ENCODE peak calls at places on chromosomes 7 and 10, in seven cellular contexts. One of them, this sample, is unnamed. For H3K9me3, the result is how much of the 10 kb centered on the place peaks cover.

GRCh38 chr10:124688889-124689670 is 55.1 kb downstream of the FAM53B start:
- DNase-seq in CD4-positive, CD25-positive, alpha-beta regulatory T cell: peak
- DNase-seq in breast epithelium: no peak
- DNase-seq in A549: no peak
- DNase-seq in IMR-90: no peak
- DNase-seq in small intestine: peak
- DNase-seq in WERI-Rb-1: no peak
- DNase-seq in this sample: no peak

GRCh38 chr7:14691597-14692203 is 210.9 kb downstream of the DGKB start:
- DNase-seq in CD4-positive, CD25-positive, alpha-beta regulatory T cell: peak
- DNase-seq in small intestine: peak
- DNase-seq in WERI-Rb-1: peak
- DNase-seq in breast epithelium: peak
- DNase-seq in IMR-90: peak
- DNase-seq in A549: peak
- DNase-seq in this sample: peak

GRCh38 chr7:129825005-129825553 is 127.7 kb downstream of the UBE2H start:
- DNase-seq in CD4-positive, CD25-positive, alpha-beta regulatory T cell: peak
- DNase-seq in small intestine: peak
- DNase-seq in WERI-Rb-1: peak
- DNase-seq in IMR-90: no peak
- DNase-seq in A549: peak
- DNase-seq in breast epithelium: peak
- DNase-seq in this sample: peak

GRCh38 chr7:91344911-91345310 is 80.7 kb downstream of the FZD1 start:
- DNase-seq in CD4-positive, CD25-positive, alpha-beta regulatory T cell: no peak
- DNase-seq in small intestine: no peak
- DNase-seq in A549: no peak
- DNase-seq in IMR-90: no peak
- DNase-seq in WERI-Rb-1: no peak
- DNase-seq in breast epithelium: no peak
- DNase-seq in this sample: no peak

GRCh38 chr7:126398285-126398684 is 854.5 kb downstream of the GRM8 start:
- DNase-seq in CD4-positive, CD25-positive, alpha-beta regulatory T cell: no peak
- DNase-seq in A549: no peak
- DNase-seq in IMR-90: no peak
- DNase-seq in WERI-Rb-1: no peak
- DNase-seq in breast epithelium: no peak
- DNase-seq in small intestine: no peak
- DNase-seq in this sample: no peak

GRCh38 chr10:70664702-70665195 is 7.6 kb upstream of the ADAMTS14 start:
- DNase-seq in small intestine: no peak
- DNase-seq in WERI-Rb-1: no peak
- DNase-seq in IMR-90: peak
- DNase-seq in A549: no peak
- DNase-seq in breast epithelium: no peak
- DNase-seq in CD4-positive, CD25-positive, alpha-beta regulatory T cell: no peak
- DNase-seq in this sample: no peak

GRCh38 chr7:42315096-42315495 is 78.1 kb upstream of the GLI3 start:
- DNase-seq in CD4-positive, CD25-positive, alpha-beta regulatory T cell: no peak
- DNase-seq in breast epithelium: no peak
- DNase-seq in small intestine: no peak
- DNase-seq in WERI-Rb-1: no peak
- DNase-seq in A549: no peak
- DNase-seq in IMR-90: no peak
- DNase-seq in this sample: no peak

GRCh38 chr10:80465839-80466590 is 11.9 kb downstream of the TSPAN14 start:
- DNase-seq in WERI-Rb-1: no peak
- DNase-seq in breast epithelium: no peak
- DNase-seq in small intestine: no peak
- DNase-seq in CD4-positive, CD25-positive, alpha-beta regulatory T cell: peak
- DNase-seq in A549: no peak
- DNase-seq in IMR-90: no peak
- DNase-seq in this sample: no peak

GRCh38 chr7:39952791-39953190 is 2.7 kb downstream of the CDK13 start:
- DNase-seq in small intestine: no peak
- DNase-seq in A549: no peak
- DNase-seq in CD4-positive, CD25-positive, alpha-beta regulatory T cell: no peak
- DNase-seq in WERI-Rb-1: no peak
- DNase-seq in IMR-90: peak
- DNase-seq in breast epithelium: no peak
- DNase-seq in this sample: no peak

GRCh38 chr7:158976468-158976848 is 120.1 kb downstream of the DYNC2I1 start:
- DNase-seq in WERI-Rb-1: peak
- DNase-seq in A549: no peak
- DNase-seq in CD4-positive, CD25-positive, alpha-beta regulatory T cell: no peak
- DNase-seq in breast epithelium: no peak
- DNase-seq in IMR-90: no peak
- DNase-seq in small intestine: no peak
- DNase-seq in this sample: no peak

GRCh38 chr10:113056468-113057021 is 106.5 kb downstream of the TCF7L2 start:
- DNase-seq in small intestine: no peak
- DNase-seq in A549: no peak
- DNase-seq in breast epithelium: no peak
- DNase-seq in WERI-Rb-1: no peak
- DNase-seq in CD4-positive, CD25-positive, alpha-beta regulatory T cell: no peak
- DNase-seq in IMR-90: peak
- DNase-seq in this sample: no peak

GRCh38 chr10:52314007-52314821 is at the start of gene DKK1:
- DNase-seq in breast epithelium: peak
- DNase-seq in CD4-positive, CD25-positive, alpha-beta regulatory T cell: no peak
- DNase-seq in WERI-Rb-1: peak
- DNase-seq in small intestine: peak
- DNase-seq in IMR-90: peak
- DNase-seq in A549: peak
- DNase-seq in this sample: no peak

GRCh38 chr7:22386865-22387264 is 29.9 kb upstream of the RAPGEF5 start:
- DNase-seq in small intestine: no peak
- DNase-seq in A549: no peak
- DNase-seq in IMR-90: no peak
- DNase-seq in CD4-positive, CD25-positive, alpha-beta regulatory T cell: no peak
- DNase-seq in breast epithelium: no peak
- DNase-seq in WERI-Rb-1: no peak
- DNase-seq in this sample: no peak

GRCh38 chr10:84762754-84763394 is 434.5 kb downstream of the CCSER2 start:
- DNase-seq in breast epithelium: no peak
- DNase-seq in small intestine: no peak
- DNase-seq in WERI-Rb-1: peak
- DNase-seq in CD4-positive, CD25-positive, alpha-beta regulatory T cell: no peak
- DNase-seq in A549: peak
- DNase-seq in IMR-90: no peak
- DNase-seq in this sample: no peak

GRCh38 chr7:53500076-53500475 is 464.6 kb downstream of the POM121L12 start:
- DNase-seq in small intestine: no peak
- DNase-seq in IMR-90: no peak
- DNase-seq in WERI-Rb-1: no peak
- DNase-seq in A549: no peak
- DNase-seq in CD4-positive, CD25-positive, alpha-beta regulatory T cell: no peak
- DNase-seq in breast epithelium: no peak
- DNase-seq in this sample: no peak

GRCh38 chr10:122656308-122656705 is 43.3 kb downstream of the C10orf120 start:
- DNase-seq in A549: no peak
- DNase-seq in CD4-positive, CD25-positive, alpha-beta regulatory T cell: no peak
- DNase-seq in small intestine: no peak
- DNase-seq in breast epithelium: no peak
- DNase-seq in WERI-Rb-1: no peak
- DNase-seq in IMR-90: no peak
- DNase-seq in this sample: no peak

GRCh38 chr7:138440460-138440859 is 19.6 kb upstream of the TRIM24 start:
- DNase-seq in A549: no peak
- DNase-seq in IMR-90: no peak
- DNase-seq in CD4-positive, CD25-positive, alpha-beta regulatory T cell: no peak
- DNase-seq in breast epithelium: no peak
- DNase-seq in small intestine: no peak
- DNase-seq in WERI-Rb-1: no peak
- DNase-seq in this sample: no peak

GRCh38 chr10:27482984-27483956 is 20.8 kb upstream of the RAB18 start:
- DNase-seq in breast epithelium: no peak
- DNase-seq in small intestine: no peak
- DNase-seq in A549: peak
- DNase-seq in CD4-positive, CD25-positive, alpha-beta regulatory T cell: no peak
- DNase-seq in IMR-90: peak
- DNase-seq in WERI-Rb-1: no peak
- DNase-seq in this sample: no peak

GRCh38 chr10:112915590-112916572 is 34.2 kb upstream of the TCF7L2 start:
- DNase-seq in breast epithelium: no peak
- DNase-seq in IMR-90: peak
- DNase-seq in small intestine: peak
- DNase-seq in CD4-positive, CD25-positive, alpha-beta regulatory T cell: no peak
- DNase-seq in WERI-Rb-1: no peak
- DNase-seq in A549: peak
- DNase-seq in this sample: no peak

DNA sequence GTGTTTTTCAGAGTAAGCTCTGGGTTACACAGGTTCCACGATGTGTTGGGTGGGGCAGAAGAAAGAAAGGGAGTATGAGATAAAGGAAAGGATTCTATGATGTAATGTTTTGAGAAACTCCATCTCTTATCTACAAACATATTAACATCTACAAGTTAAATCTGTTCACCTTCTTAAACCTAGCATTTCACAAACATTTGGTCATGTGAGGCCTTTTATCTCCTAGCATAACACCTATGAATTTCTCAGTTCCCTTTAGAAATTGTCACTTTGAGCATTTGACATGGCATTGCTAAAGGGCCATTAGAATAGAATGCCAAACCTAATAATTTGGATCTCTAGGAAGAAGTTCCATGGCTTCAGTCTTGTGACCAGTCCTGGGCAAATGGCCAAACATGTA is 217.1 kb upstream of the AOAH start:
- DNase-seq in WERI-Rb-1: no peak
- DNase-seq in CD4-positive, CD25-positive, alpha-beta regulatory T cell: no peak
- DNase-seq in A549: no peak
- DNase-seq in IMR-90: no peak
- DNase-seq in small intestine: no peak
- DNase-seq in breast epithelium: no peak
- DNase-seq in this sample: no peak
- H3K9me3 ChIP-seq in WERI-Rb-1: under half
- H3K9me3 ChIP-seq in CD4-positive, CD25-positive, alpha-beta regulatory T cell: half or more
- H3K9me3 ChIP-seq in A549: under half
- H3K9me3 ChIP-seq in IMR-90: under half
- H3K9me3 ChIP-seq in small intestine: under half
- H3K9me3 ChIP-seq in breast epithelium: under half
- H3K9me3 ChIP-seq in this sample: under half

GRCh38 chr7:87328281-87328680 is 17.2 kb upstream of the CROT start:
- DNase-seq in WERI-Rb-1: no peak
- DNase-seq in small intestine: no peak
- DNase-seq in A549: peak
- DNase-seq in IMR-90: peak
- DNase-seq in CD4-positive, CD25-positive, alpha-beta regulatory T cell: no peak
- DNase-seq in breast epithelium: no peak
- DNase-seq in this sample: no peak
- H3K9me3 ChIP-seq in WERI-Rb-1: under half
- H3K9me3 ChIP-seq in small intestine: under half
- H3K9me3 ChIP-seq in A549: under half
- H3K9me3 ChIP-seq in IMR-90: under half
- H3K9me3 ChIP-seq in CD4-positive, CD25-positive, alpha-beta regulatory T cell: under half
- H3K9me3 ChIP-seq in breast epithelium: under half
- H3K9me3 ChIP-seq in this sample: under half

GRCh38 chr7:105281966-105282365 is 106.8 kb downstream of the SRPK2 start:
- DNase-seq in WERI-Rb-1: no peak
- DNase-seq in IMR-90: no peak
- DNase-seq in CD4-positive, CD25-positive, alpha-beta regulatory T cell: no peak
- DNase-seq in breast epithelium: no peak
- DNase-seq in small intestine: no peak
- DNase-seq in A549: no peak
- DNase-seq in this sample: no peak

GRCh38 chr7:105278973-105279687 is 109.6 kb downstream of the SRPK2 start:
- DNase-seq in breast epithelium: no peak
- DNase-seq in IMR-90: no peak
- DNase-seq in WERI-Rb-1: no peak
- DNase-seq in small intestine: no peak
- DNase-seq in A549: no peak
- DNase-seq in CD4-positive, CD25-positive, alpha-beta regulatory T cell: no peak
- DNase-seq in this sample: no peak

GRCh38 chr7:105278565-105278964 is 110.2 kb downstream of the SRPK2 start:
- DNase-seq in CD4-positive, CD25-positive, alpha-beta regulatory T cell: no peak
- DNase-seq in A549: no peak
- DNase-seq in IMR-90: no peak
- DNase-seq in WERI-Rb-1: no peak
- DNase-seq in breast epithelium: no peak
- DNase-seq in small intestine: no peak
- DNase-seq in this sample: no peak

GRCh38 chr7:105279688-105280007 is 109.1 kb downstream of the SRPK2 start:
- DNase-seq in A549: no peak
- DNase-seq in small intestine: no peak
- DNase-seq in WERI-Rb-1: no peak
- DNase-seq in breast epithelium: no peak
- DNase-seq in IMR-90: no peak
- DNase-seq in CD4-positive, CD25-positive, alpha-beta regulatory T cell: no peak
- DNase-seq in this sample: no peak

DNA sequence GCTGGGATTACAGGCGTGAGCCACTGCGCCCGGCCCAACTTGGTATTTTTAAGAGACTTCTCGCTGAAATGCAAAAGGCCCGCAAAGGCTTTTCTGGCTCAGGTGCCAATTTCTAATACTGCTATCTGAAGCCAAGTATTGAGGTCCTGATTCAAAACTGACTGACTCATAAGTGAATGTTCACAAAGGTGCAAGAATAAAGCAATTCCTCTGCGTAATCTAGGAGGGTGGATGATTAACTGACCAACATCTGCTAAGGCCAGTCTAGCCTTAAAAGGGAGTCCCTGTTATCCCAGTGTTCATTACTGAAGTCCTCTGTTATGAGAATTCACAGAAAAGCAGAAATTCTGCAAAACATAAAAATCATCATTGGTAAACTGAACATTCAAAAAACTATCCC is 111.4 kb downstream of the SRPK2 start:
- DNase-seq in IMR-90: peak
- DNase-seq in small intestine: no peak
- DNase-seq in A549: peak
- DNase-seq in breast epithelium: no peak
- DNase-seq in WERI-Rb-1: no peak
- DNase-seq in CD4-positive, CD25-positive, alpha-beta regulatory T cell: no peak
- DNase-seq in this sample: no peak
- H3K9me3 ChIP-seq in IMR-90: under half
- H3K9me3 ChIP-seq in small intestine: under half
- H3K9me3 ChIP-seq in A549: under half
- H3K9me3 ChIP-seq in breast epithelium: under half
- H3K9me3 ChIP-seq in WERI-Rb-1: under half
- H3K9me3 ChIP-seq in CD4-positive, CD25-positive, alpha-beta regulatory T cell: under half
- H3K9me3 ChIP-seq in this sample: under half

GRCh38 chr10:108749042-108749441 is 1174.3 kb downstream of the XPNPEP1 start:
- DNase-seq in small intestine: no peak
- DNase-seq in A549: no peak
- DNase-seq in IMR-90: no peak
- DNase-seq in CD4-positive, CD25-positive, alpha-beta regulatory T cell: no peak
- DNase-seq in breast epithelium: no peak
- DNase-seq in WERI-Rb-1: no peak
- DNase-seq in this sample: no peak
- H3K9me3 ChIP-seq in small intestine: under half
- H3K9me3 ChIP-seq in A549: under half
- H3K9me3 ChIP-seq in IMR-90: under half
- H3K9me3 ChIP-seq in CD4-positive, CD25-positive, alpha-beta regulatory T cell: under half
- H3K9me3 ChIP-seq in breast epithelium: under half
- H3K9me3 ChIP-seq in WERI-Rb-1: under half
- H3K9me3 ChIP-seq in this sample: under half

GRCh38 chr7:63900394-63901203 is 98.0 kb upstream of the ZNF722 start:
- DNase-seq in IMR-90: no peak
- DNase-seq in A549: peak
- DNase-seq in small intestine: peak
- DNase-seq in breast epithelium: peak
- DNase-seq in CD4-positive, CD25-positive, alpha-beta regulatory T cell: peak
- DNase-seq in WERI-Rb-1: no peak
- DNase-seq in this sample: peak
- H3K9me3 ChIP-seq in IMR-90: under half
- H3K9me3 ChIP-seq in A549: under half
- H3K9me3 ChIP-seq in small intestine: under half
- H3K9me3 ChIP-seq in breast epithelium: under half
- H3K9me3 ChIP-seq in CD4-positive, CD25-positive, alpha-beta regulatory T cell: under half
- H3K9me3 ChIP-seq in WERI-Rb-1: under half
- H3K9me3 ChIP-seq in this sample: under half

GRCh38 chr10:131201741-131202515 is 109.6 kb downstream of the TCERG1L start:
- DNase-seq in small intestine: no peak
- DNase-seq in breast epithelium: no peak
- DNase-seq in A549: no peak
- DNase-seq in WERI-Rb-1: no peak
- DNase-seq in CD4-positive, CD25-positive, alpha-beta regulatory T cell: no peak
- DNase-seq in IMR-90: no peak
- DNase-seq in this sample: no peak
- H3K9me3 ChIP-seq in small intestine: under half
- H3K9me3 ChIP-seq in breast epithelium: under half
- H3K9me3 ChIP-seq in A549: under half
- H3K9me3 ChIP-seq in WERI-Rb-1: under half
- H3K9me3 ChIP-seq in CD4-positive, CD25-positive, alpha-beta regulatory T cell: under half
- H3K9me3 ChIP-seq in IMR-90: under half
- H3K9me3 ChIP-seq in this sample: under half